ENCODE peak calls at places on chromosomes 1 and 21, in nine cellular contexts. One of them, this sample, is unnamed.
A peak's percentile ranks its signal among the peaks of the same experiment; 100 is the strongest.

GRCh38 chr21:35204125-35204524 is 155.0 kb upstream of the RUNX1 start:
- DNase-seq in osteocyte: no peak
- DNase-seq in HEK293T: no peak
- DNase-seq in EH: no peak
- DNase-seq in ACHN: no peak
- DNase-seq in HT1080: no peak
- DNase-seq in NCI-H446: no peak
- DNase-seq in stimulated activated naive CD4-positive, alpha-beta T cell: no peak
- DNase-seq in epithelial cell of esophagus: no peak
- DNase-seq in this sample: no peak

GRCh38 chr1:221263831-221264767 is 384.9 kb downstream of the HLX start:
- DNase-seq in HEK293T: peak; percentile 77
- DNase-seq in HT1080: peak; percentile 61
- DNase-seq in ACHN: peak; percentile 77
- DNase-seq in EH: peak; percentile 94
- DNase-seq in epithelial cell of esophagus: peak; percentile 84
- DNase-seq in osteocyte: no peak
- DNase-seq in stimulated activated naive CD4-positive, alpha-beta T cell: no peak
- DNase-seq in NCI-H446: peak; percentile 50
- DNase-seq in this sample: peak; percentile 84

GRCh38 chr1:67983867-67984266 is 66.6 kb downstream of the DIRAS3 start:
- DNase-seq in NCI-H446: no peak
- DNase-seq in ACHN: no peak
- DNase-seq in stimulated activated naive CD4-positive, alpha-beta T cell: no peak
- DNase-seq in HT1080: peak; percentile 17
- DNase-seq in osteocyte: no peak
- DNase-seq in epithelial cell of esophagus: no peak
- DNase-seq in HEK293T: no peak
- DNase-seq in EH: peak; percentile 22
- DNase-seq in this sample: no peak

GRCh38 chr1:168512864-168513595 is 30.8 kb downstream of the XCL2 start:
- DNase-seq in HT1080: no peak
- DNase-seq in HEK293T: no peak
- DNase-seq in NCI-H446: no peak
- DNase-seq in epithelial cell of esophagus: no peak
- DNase-seq in ACHN: no peak
- DNase-seq in EH: no peak
- DNase-seq in osteocyte: no peak
- DNase-seq in stimulated activated naive CD4-positive, alpha-beta T cell: peak; percentile 36
- DNase-seq in this sample: no peak

GRCh38 chr1:188365874-188366273 is 1537.1 kb downstream of the PLA2G4A start:
- DNase-seq in epithelial cell of esophagus: no peak
- DNase-seq in EH: no peak
- DNase-seq in NCI-H446: no peak
- DNase-seq in HEK293T: no peak
- DNase-seq in osteocyte: no peak
- DNase-seq in HT1080: no peak
- DNase-seq in stimulated activated naive CD4-positive, alpha-beta T cell: no peak
- DNase-seq in ACHN: no peak
- DNase-seq in this sample: no peak

GRCh38 chr21:43306911-43307676 is 119.8 kb downstream of the SIK1 start:
- DNase-seq in osteocyte: no peak
- DNase-seq in NCI-H446: no peak
- DNase-seq in stimulated activated naive CD4-positive, alpha-beta T cell: no peak
- DNase-seq in HT1080: peak; percentile 92
- DNase-seq in EH: peak; percentile 69
- DNase-seq in epithelial cell of esophagus: peak; percentile 87
- DNase-seq in ACHN: peak; percentile 54
- DNase-seq in HEK293T: no peak
- DNase-seq in this sample: no peak

GRCh38 chr1:33169290-33170055 is 12.4 kb downstream of the TRIM62 start:
- DNase-seq in HT1080: no peak
- DNase-seq in ACHN: no peak
- DNase-seq in NCI-H446: no peak
- DNase-seq in EH: peak; percentile 71
- DNase-seq in osteocyte: no peak
- DNase-seq in HEK293T: no peak
- DNase-seq in epithelial cell of esophagus: no peak
- DNase-seq in stimulated activated naive CD4-positive, alpha-beta T cell: no peak
- DNase-seq in this sample: no peak

GRCh38 chr1:158999301-159000069 is 10.2 kb upstream of the IFI16 start:
- DNase-seq in HEK293T: no peak
- DNase-seq in NCI-H446: no peak
- DNase-seq in HT1080: peak; percentile 93
- DNase-seq in osteocyte: peak; percentile 88
- DNase-seq in stimulated activated naive CD4-positive, alpha-beta T cell: no peak
- DNase-seq in epithelial cell of esophagus: peak; percentile 84
- DNase-seq in EH: peak; percentile 98
- DNase-seq in ACHN: peak; percentile 87
- DNase-seq in this sample: peak; percentile 89

GRCh38 chr21:18545908-18546307 is 142.3 kb upstream of the TMPRSS15 start:
- DNase-seq in stimulated activated naive CD4-positive, alpha-beta T cell: no peak
- DNase-seq in EH: no peak
- DNase-seq in HT1080: peak; percentile 83
- DNase-seq in epithelial cell of esophagus: no peak
- DNase-seq in osteocyte: no peak
- DNase-seq in NCI-H446: no peak
- DNase-seq in HEK293T: no peak
- DNase-seq in ACHN: no peak
- DNase-seq in this sample: no peak

GRCh38 chr1:184270556-184270955 is 116.3 kb upstream of the C1orf21 start:
- DNase-seq in NCI-H446: no peak
- DNase-seq in osteocyte: no peak
- DNase-seq in stimulated activated naive CD4-positive, alpha-beta T cell: no peak
- DNase-seq in epithelial cell of esophagus: no peak
- DNase-seq in ACHN: no peak
- DNase-seq in HEK293T: no peak
- DNase-seq in EH: peak; percentile 58
- DNase-seq in HT1080: no peak
- DNase-seq in this sample: no peak

GRCh38 chr1:11298390-11299224 is 25.6 kb downstream of the UBIAD1 start:
- DNase-seq in HT1080: no peak
- DNase-seq in EH: no peak
- DNase-seq in HEK293T: no peak
- DNase-seq in stimulated activated naive CD4-positive, alpha-beta T cell: no peak
- DNase-seq in epithelial cell of esophagus: no peak
- DNase-seq in NCI-H446: no peak
- DNase-seq in osteocyte: no peak
- DNase-seq in ACHN: no peak
- DNase-seq in this sample: no peak

GRCh38 chr1:59220356-59220755 is 76.5 kb upstream of the FGGY start:
- DNase-seq in osteocyte: no peak
- DNase-seq in EH: no peak
- DNase-seq in ACHN: no peak
- DNase-seq in NCI-H446: no peak
- DNase-seq in stimulated activated naive CD4-positive, alpha-beta T cell: no peak
- DNase-seq in epithelial cell of esophagus: no peak
- DNase-seq in HT1080: no peak
- DNase-seq in HEK293T: no peak
- DNase-seq in this sample: no peak

GRCh38 chr21:30620522-30620921 is at the start of gene KRTAP20-4:
- DNase-seq in epithelial cell of esophagus: no peak
- DNase-seq in NCI-H446: no peak
- DNase-seq in EH: no peak
- DNase-seq in HT1080: no peak
- DNase-seq in osteocyte: no peak
- DNase-seq in ACHN: no peak
- DNase-seq in HEK293T: no peak
- DNase-seq in stimulated activated naive CD4-positive, alpha-beta T cell: no peak
- DNase-seq in this sample: no peak

GRCh38 chr1:36099681-36100341 is 11.1 kb downstream of the ADPRS start:
- DNase-seq in stimulated activated naive CD4-positive, alpha-beta T cell: peak; percentile 72
- DNase-seq in HEK293T: peak; percentile 85
- DNase-seq in ACHN: peak; percentile 70
- DNase-seq in HT1080: peak; percentile 72
- DNase-seq in osteocyte: peak; percentile 92
- DNase-seq in EH: peak; percentile 78
- DNase-seq in NCI-H446: peak; percentile 77
- DNase-seq in epithelial cell of esophagus: peak; percentile 75
- DNase-seq in this sample: peak; percentile 88

GRCh38 chr1:91120915-91121314 is 99.1 kb upstream of the ZNF644 start:
- DNase-seq in epithelial cell of esophagus: no peak
- DNase-seq in osteocyte: no peak
- DNase-seq in NCI-H446: no peak
- DNase-seq in HEK293T: no peak
- DNase-seq in ACHN: no peak
- DNase-seq in EH: no peak
- DNase-seq in HT1080: no peak
- DNase-seq in stimulated activated naive CD4-positive, alpha-beta T cell: no peak
- DNase-seq in this sample: no peak

GRCh38 chr1:61141288-61142044 is 59.1 kb downstream of the NFIA start:
- DNase-seq in epithelial cell of esophagus: peak; percentile 97
- DNase-seq in ACHN: no peak
- DNase-seq in HT1080: peak; percentile 67
- DNase-seq in stimulated activated naive CD4-positive, alpha-beta T cell: no peak
- DNase-seq in HEK293T: no peak
- DNase-seq in EH: peak; percentile 56
- DNase-seq in NCI-H446: no peak
- DNase-seq in osteocyte: no peak
- DNase-seq in this sample: no peak

GRCh38 chr1:150466964-150467363 is 20.3 kb upstream of the TARS2 start:
- DNase-seq in EH: no peak
- DNase-seq in stimulated activated naive CD4-positive, alpha-beta T cell: no peak
- DNase-seq in HT1080: no peak
- DNase-seq in NCI-H446: no peak
- DNase-seq in epithelial cell of esophagus: no peak
- DNase-seq in osteocyte: no peak
- DNase-seq in HEK293T: no peak
- DNase-seq in ACHN: no peak
- DNase-seq in this sample: no peak

GRCh38 chr1:78004719-78005346 is at the start of gene DNAJB4:
- DNase-seq in osteocyte: no peak
- DNase-seq in HT1080: peak; percentile 95
- DNase-seq in NCI-H446: peak; percentile 79
- DNase-seq in EH: peak; percentile 98
- DNase-seq in stimulated activated naive CD4-positive, alpha-beta T cell: peak; percentile 87
- DNase-seq in ACHN: peak; percentile 96
- DNase-seq in epithelial cell of esophagus: peak; percentile 97
- DNase-seq in HEK293T: peak; percentile 83
- DNase-seq in this sample: peak; percentile 90

This sample was measured in ascending aorta.